ENCODE peak calls at places on chromosomes 4 and X, in five cellular contexts. T, C, G, U and X are unnamed samples.

GRCh38 chrX:135923353-135923752 is 29.8 kb downstream of the SAGE1 start:
- DNase-seq in T (no peak), C (peak; percentile 56), U (peak; percentile 1), G (no peak), X (no peak)

GRCh38 chrX:65679071-65679540 is 11.7 kb downstream of the MSN start:
- DNase-seq in G (no peak), C (no peak), U (no peak), T (peak; percentile 74), X (no peak)

GRCh38 chr4:7280906-7281305 is 88.6 kb downstream of the SORCS2 start:
- DNase-seq in U (no peak), T (peak; percentile 36), G (no peak), C (no peak), X (no peak)

GRCh38 chrX:102934624-102935023 is 2.4 kb upstream of the RAB40AL start:
- DNase-seq in U (peak; percentile 39), C (peak; percentile 41), T (no peak), G (no peak), X (peak; percentile 47)

GRCh38 chr4:1952719-1953118 is 56.1 kb downstream of the NELFA start:
- DNase-seq in C (no peak), G (no peak), U (no peak), T (no peak), X (no peak)

GRCh38 chr4:115152081-115152480 is 38.7 kb upstream of the NDST4 start:
- DNase-seq in U (no peak), T (no peak), G (no peak), C (no peak), X (no peak)

GRCh38 chrX:128106630-128107029 is 54.4 kb upstream of the ACTRT1 start:
- DNase-seq in C (peak; percentile 50), T (no peak), G (no peak), U (peak; percentile 2), X (peak; percentile 4)

GRCh38 chr4:150769235-150769634 is 187.3 kb downstream of the MAB21L2 start:
- DNase-seq in C (no peak), T (peak; percentile 79), U (no peak), G (no peak), X (no peak)

GRCh38 chr4:87232241-87232640 is 11.8 kb upstream of the KLHL8 start:
- DNase-seq in G (no peak), U (no peak), C (no peak), T (no peak), X (no peak)

GRCh38 chr4:112813790-112814189 is 176.8 kb downstream of the LARP7 start:
- DNase-seq in U (no peak), T (peak; percentile 41), C (no peak), G (no peak), X (peak; percentile 54)

GRCh38 chr4:127985989-127986388 is 20.8 kb downstream of the ABHD18 start:
- DNase-seq in G (no peak), T (no peak), U (no peak), C (no peak), X (no peak)
- TF ChIP-seq CTCF in G (no peak), T (no peak), U (no peak), C (peak; percentile 34), X (no peak)

DNA sequence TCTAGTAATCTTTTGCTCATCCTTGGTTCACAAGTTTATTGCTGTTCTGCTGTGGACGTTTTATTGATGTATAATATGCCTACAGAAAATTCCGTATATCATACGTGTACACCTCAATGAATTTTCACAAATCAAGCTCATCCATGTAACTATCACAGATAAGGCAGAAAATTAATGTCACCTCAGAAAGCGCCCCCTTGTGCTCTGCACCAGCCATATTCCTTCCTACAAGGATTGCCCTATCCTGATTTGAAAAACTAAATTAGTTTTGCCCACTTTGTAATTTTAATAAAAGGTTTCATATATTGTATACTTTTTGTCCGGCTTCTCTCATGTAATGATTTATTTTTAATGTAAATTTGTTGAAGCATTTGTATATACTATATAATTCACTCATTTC is 390.8 kb downstream of the ADGRL3 start:
- DNase-seq in T (no peak), G (no peak), U (no peak), C (peak; percentile 59), X (no peak)
- TF ChIP-seq CTCF in T (no peak), G (no peak), U (no peak), C (peak; percentile 71), X (peak; percentile 13)

DNA sequence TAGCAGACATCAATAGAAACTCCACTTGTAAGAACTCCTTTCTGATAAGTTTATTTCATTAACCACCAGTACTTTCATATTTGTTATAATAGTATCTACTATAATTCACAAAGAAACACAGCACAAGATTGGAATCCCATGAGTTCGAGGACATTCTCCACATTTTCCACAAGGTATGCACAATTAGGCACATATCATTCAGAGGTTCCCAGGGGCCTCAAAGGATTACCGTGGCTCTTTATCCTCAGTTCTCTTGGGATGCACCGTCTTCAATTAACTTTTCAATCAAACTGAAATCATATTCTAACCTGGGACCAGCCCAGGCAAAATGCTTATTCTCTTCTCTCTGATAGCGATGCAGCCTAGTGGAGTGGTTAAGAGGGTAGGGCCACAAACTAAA is 242.5 kb upstream of the RASGEF1B start:
- DNase-seq in T (no peak), U (no peak), G (no peak), C (peak; percentile 52), X (no peak)
- TF ChIP-seq CTCF in T (no peak), U (no peak), G (no peak), C (no peak), X (no peak)

DNA sequence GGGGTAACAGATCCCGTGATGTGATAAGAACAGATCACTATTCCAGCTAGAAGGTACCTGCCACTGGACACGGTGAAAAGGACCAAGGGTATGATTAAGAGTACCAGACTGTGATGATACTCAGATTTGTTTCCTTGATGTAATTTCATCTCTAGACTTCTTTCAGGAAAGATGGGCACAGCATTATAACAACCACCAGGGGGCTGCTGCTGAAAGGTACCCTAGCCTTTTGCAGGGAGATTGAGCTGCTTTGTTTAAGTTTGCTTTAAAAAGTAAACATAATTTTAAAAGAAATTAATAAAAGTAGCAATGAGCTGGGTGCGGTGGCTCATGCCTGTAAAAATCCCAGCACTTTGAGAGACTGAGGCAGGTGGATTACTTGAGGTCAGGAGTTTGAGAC is 145.4 kb downstream of the EMCN start:
- DNase-seq in G (no peak), T (no peak), U (peak; percentile 3), C (peak; percentile 67), X (no peak)
- TF ChIP-seq CTCF in G (peak; percentile 67), T (peak; percentile 53), U (peak; percentile 45), C (peak; percentile 63), X (peak; percentile 11)

GRCh38 chr4:67918428-67918827 is 34.6 kb upstream of the TMPRSS11D start:
- DNase-seq in C (peak; percentile 46), T (no peak), G (no peak), U (no peak), X (no peak)
- TF ChIP-seq CTCF in C (peak; percentile 79), T (peak; percentile 52), G (peak; percentile 67), U (peak; percentile 26), X (peak; percentile 20)

GRCh38 chr4:114109776-114110175 is 130.3 kb upstream of the ARSJ start:
- DNase-seq in C (no peak), U (no peak), T (no peak), G (no peak), X (no peak)

GRCh38 chr4:114103908-114104307 is 124.5 kb upstream of the ARSJ start:
- DNase-seq in U (no peak), C (no peak), T (no peak), G (no peak), X (no peak)

DNA sequence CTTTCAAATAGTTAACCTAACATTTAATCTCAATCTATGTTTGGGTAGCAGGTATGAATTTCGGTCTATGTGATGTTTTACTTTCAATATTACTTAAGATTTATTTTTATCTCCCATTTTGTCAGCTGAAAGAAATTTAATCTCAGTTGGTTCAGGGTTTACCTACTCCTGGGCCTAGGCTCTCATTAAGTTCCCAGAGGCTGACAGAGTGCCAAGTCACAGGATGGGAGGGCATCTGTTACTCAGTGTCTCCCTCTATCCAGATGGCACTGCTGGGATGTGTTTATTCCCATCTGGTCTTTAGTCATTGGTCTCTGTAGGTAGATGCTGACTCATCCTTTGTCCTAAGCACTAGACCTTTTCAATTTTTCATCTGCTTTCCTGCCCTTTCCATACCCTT is 129.4 kb upstream of the ARSJ start:
- DNase-seq in T (peak; percentile 56), U (no peak), C (peak; percentile 6), G (no peak), X (no peak)
- TF ChIP-seq CTCF in T (no peak), U (no peak), C (peak; percentile 25), G (no peak), X (no peak)

GRCh38 chr4:170026253-170026991 is at the start of gene MFAP3L:
- DNase-seq in G (peak; percentile 89), C (peak; percentile 91), T (peak; percentile 85), U (peak; percentile 91), X (peak; percentile 93)
- TF ChIP-seq CTCF in G (peak; percentile 19), C (peak; percentile 23), T (no peak), U (no peak), X (peak; percentile 24)

GRCh38 chr4:146485968-146486367 is 35.8 kb downstream of the SLC10A7 start:
- DNase-seq in U (no peak), T (no peak), C (no peak), G (no peak), X (peak; percentile 22)

GRCh38 chr4:146481246-146481645 is 40.5 kb downstream of the SLC10A7 start:
- DNase-seq in C (no peak), T (no peak), U (no peak), G (no peak), X (no peak)

GRCh38 chr4:146478009-146478408 is 43.7 kb downstream of the SLC10A7 start:
- DNase-seq in U (no peak), T (no peak), C (no peak), G (no peak), X (no peak)

GRCh38 chr4:146486565-146486964 is 35.2 kb downstream of the SLC10A7 start:
- DNase-seq in T (no peak), G (no peak), C (no peak), U (no peak), X (peak; percentile 22)

DNA sequence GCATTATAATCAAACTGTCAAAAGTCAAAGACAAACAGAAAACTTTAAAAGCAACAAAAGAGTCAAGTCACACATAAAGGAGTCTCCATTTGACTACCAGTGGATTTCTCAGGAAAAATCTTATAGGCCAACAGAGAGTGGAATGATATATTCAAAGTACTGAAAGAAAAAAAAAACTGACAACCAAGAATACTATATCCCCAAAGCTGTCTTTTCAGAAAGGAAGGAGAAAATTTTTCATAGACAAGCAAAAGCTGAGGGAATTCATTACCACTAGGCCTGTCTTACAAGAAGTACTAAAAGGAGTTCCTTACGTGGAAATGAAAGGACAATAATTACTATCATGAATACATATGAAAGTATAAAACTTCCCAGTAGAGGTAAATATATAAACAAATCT is 39.0 kb downstream of the SLC10A7 start:
- DNase-seq in G (no peak), T (no peak), U (no peak), C (no peak), X (no peak)
- TF ChIP-seq CTCF in G (no peak), T (no peak), U (no peak), C (no peak), X (no peak)